ENCODE peak calls at places on chromosomes 16 and 17, in nine cellular contexts. S, L, N, I, Y, Q, K, V and Z are unnamed samples.

GRCh38 chr16:9904526-9904925 is 277.7 kb downstream of the GRIN2A start:
- DNase-seq in S (no peak), L (no peak), N (peak), I (no peak), Y (no peak), Q (no peak), K (no peak), V (no peak), Z (no peak)

GRCh38 chr16:75306102-75306762 is 54.8 kb upstream of the BCAR1 start:
- DNase-seq in S (no peak), L (no peak), N (no peak), I (no peak), Y (no peak), Q (no peak), K (no peak), V (no peak), Z (peak)

GRCh38 chr16:6644916-6645315 is 687.7 kb upstream of the RBFOX1 start:
- DNase-seq in S (no peak), L (no peak), N (no peak), I (no peak), Y (no peak), Q (no peak), K (no peak), V (no peak), Z (no peak)

GRCh38 chr17:73722163-73722562 is 77.9 kb upstream of the SDK2 start:
- DNase-seq in S (no peak), L (no peak), N (no peak), I (no peak), Y (no peak), Q (no peak), K (no peak), V (no peak), Z (no peak)

GRCh38 chr17:65434251-65434650 is 127.2 kb downstream of the AXIN2 start:
- DNase-seq in S (no peak), L (no peak), N (no peak), I (no peak), Y (no peak), Q (no peak), K (no peak), V (no peak), Z (no peak)

GRCh38 chr16:67883872-67884261 is 818 bp upstream of the NRN1L start:
- DNase-seq in S (peak), L (no peak), N (peak), I (no peak), Y (peak), Q (peak), K (peak), V (peak), Z (peak)

GRCh38 chr16:63461248-63461841 is 1425.1 kb upstream of the CDH8 start:
- DNase-seq in S (peak), L (peak), N (peak), I (no peak), Y (no peak), Q (no peak), K (no peak), V (no peak), Z (peak)

GRCh38 chr16:58418601-58419000 is 26.3 kb downstream of the GINS3 start:
- DNase-seq in S (peak), L (no peak), N (peak), I (no peak), Y (no peak), Q (no peak), K (peak), V (no peak), Z (no peak)

GRCh38 chr17:17059301-17059890 is 17.1 kb downstream of the MPRIP start:
- DNase-seq in S (no peak), L (no peak), N (no peak), I (no peak), Y (no peak), Q (no peak), K (no peak), V (no peak), Z (no peak)

GRCh38 chr17:39082482-39082881 is 69.0 kb downstream of the PLXDC1 start:
- DNase-seq in S (peak), L (no peak), N (no peak), I (no peak), Y (no peak), Q (peak), K (no peak), V (no peak), Z (peak)

GRCh38 chr17:67585077-67585602 is 132.6 kb upstream of the NOL11 start:
- DNase-seq in S (no peak), L (no peak), N (no peak), I (no peak), Y (no peak), Q (peak), K (no peak), V (no peak), Z (no peak)

GRCh38 chr17:77872199-77872598 is 86.3 kb upstream of the TNRC6C start:
- DNase-seq in S (no peak), L (no peak), N (no peak), I (no peak), Y (no peak), Q (no peak), K (no peak), V (no peak), Z (no peak)

GRCh38 chr16:4096509-4096908 is 19.7 kb downstream of the ADCY9 start:
- DNase-seq in S (no peak), L (no peak), N (no peak), I (no peak), Y (no peak), Q (no peak), K (no peak), V (no peak), Z (no peak)

GRCh38 chr16:85018529-85019236 is 7.3 kb upstream of the ZDHHC7 start:
- DNase-seq in S (no peak), L (no peak), N (no peak), I (no peak), Y (no peak), Q (no peak), K (no peak), V (no peak), Z (no peak)

GRCh38 chr16:86952769-86953168 is 364.4 kb downstream of the C16orf95 start:
- DNase-seq in S (peak), L (no peak), N (peak), I (no peak), Y (no peak), Q (no peak), K (no peak), V (no peak), Z (peak)

GRCh38 chr17:20010099-20010863 is 1.1 kb downstream of the SPECC1 start:
- DNase-seq in S (peak), L (no peak), N (peak), I (no peak), Y (no peak), Q (peak), K (peak), V (peak), Z (peak)

GRCh38 chr17:80761421-80761871 is 216.8 kb downstream of the RPTOR start:
- DNase-seq in S (peak), L (peak), N (no peak), I (no peak), Y (peak), Q (no peak), K (no peak), V (no peak), Z (peak)

GRCh38 chr16:67184453-67185002 is 765 bp upstream of the MATCAP1 start:
- DNase-seq in S (no peak), L (no peak), N (no peak), I (no peak), Y (no peak), Q (no peak), K (no peak), V (no peak), Z (no peak)